ENCODE peak calls at places on chromosomes 5 and 9, in six cellular contexts. Z, A, W, H, M and I are unnamed samples.

GRCh38 chr9:116656535-116656934 is 30.6 kb upstream of the TRIM32 start:
- DNase-seq in Z (no peak), A (no peak), W (no peak), H (peak), M (no peak), I (no peak)

GRCh38 chr5:172002310-172002709 is 4.1 kb downstream of the FBXW11 start:
- DNase-seq in Z (peak), A (peak), W (peak), H (peak), M (no peak), I (no peak)

GRCh38 chr9:88835038-88835466 is 156.2 kb upstream of the S1PR3 start:
- DNase-seq in Z (no peak), A (no peak), W (peak), H (peak), M (no peak), I (no peak)

GRCh38 chr5:401216-402034 is 41.6 kb upstream of the EXOC3 start:
- DNase-seq in Z (no peak), A (no peak), W (no peak), H (no peak), M (no peak), I (no peak)

GRCh38 chr5:59436364-59437158 is 457.0 kb downstream of the PDE4D start:
- DNase-seq in Z (no peak), A (no peak), W (no peak), H (no peak), M (no peak), I (no peak)

GRCh38 chr5:50738864-50739263 is 72.4 kb downstream of the PARP8 start:
- DNase-seq in Z (no peak), A (peak), W (no peak), H (no peak), M (no peak), I (no peak)

GRCh38 chr5:6085461-6085860 is 292.9 kb downstream of the MED10 start:
- DNase-seq in Z (no peak), A (no peak), W (no peak), H (no peak), M (no peak), I (no peak)

GRCh38 chr9:109497193-109498165 is 628 bp downstream of the PTPN3 start:
- DNase-seq in Z (no peak), A (peak), W (no peak), H (peak), M (peak), I (no peak)

GRCh38 chr5:95532415-95532814 is 22.4 kb downstream of the SKIC3 start:
- DNase-seq in Z (no peak), A (no peak), W (no peak), H (no peak), M (no peak), I (no peak)

GRCh38 chr5:78886650-78887230 is 98.4 kb downstream of the ARSB start:
- DNase-seq in Z (no peak), A (no peak), W (peak), H (peak), M (no peak), I (no peak)

GRCh38 chr5:41722359-41722950 is 147.8 kb downstream of the OXCT1 start:
- DNase-seq in Z (no peak), A (no peak), W (peak), H (peak), M (no peak), I (no peak)

GRCh38 chr5:112685929-112686328 is 51.8 kb upstream of the APC start:
- DNase-seq in Z (no peak), A (no peak), W (no peak), H (peak), M (no peak), I (no peak)

GRCh38 chr5:38719916-38720315 is 125.9 kb upstream of the OSMR start:
- DNase-seq in Z (no peak), A (no peak), W (no peak), H (peak), M (peak), I (no peak)

GRCh38 chr5:66779535-66779934 is 183.3 kb downstream of the MAST4 start:
- DNase-seq in Z (no peak), A (no peak), W (no peak), H (peak), M (no peak), I (no peak)

GRCh38 chr5:89556215-89557009 is 673.4 kb upstream of the MEF2C start:
- DNase-seq in Z (peak), A (no peak), W (peak), H (peak), M (peak), I (no peak)

GRCh38 chr5:78751872-78752271 is 103.3 kb upstream of the LHFPL2 start:
- DNase-seq in Z (no peak), A (no peak), W (no peak), H (peak), M (no peak), I (no peak)

GRCh38 chr9:11088826-11089374 is 476.1 kb upstream of the PTPRD start:
- DNase-seq in Z (no peak), A (no peak), W (no peak), H (no peak), M (no peak), I (no peak)

GRCh38 chr5:139646111-139646510 is 2.0 kb upstream of the CXXC5 start:
- DNase-seq in Z (no peak), A (no peak), W (no peak), H (no peak), M (no peak), I (no peak)

GRCh38 chr5:56829137-56829536 is 13.8 kb downstream of the MAP3K1 start:
- DNase-seq in Z (peak), A (no peak), W (no peak), H (no peak), M (no peak), I (no peak)

GRCh38 chr5:91049800-91050199 is 333.3 kb downstream of the ARRDC3 start:
- DNase-seq in Z (no peak), A (no peak), W (peak), H (peak), M (no peak), I (no peak)

GRCh38 chr5:89273289-89273688 is 390.3 kb upstream of the MEF2C start:
- DNase-seq in Z (no peak), A (no peak), W (no peak), H (no peak), M (no peak), I (no peak)

GRCh38 chr9:16532681-16533450 is 337.6 kb downstream of the BNC2 start:
- DNase-seq in Z (no peak), A (no peak), W (peak), H (peak), M (no peak), I (no peak)

GRCh38 chr9:132168347-132168746 is 6.5 kb downstream of the NTNG2 start:
- DNase-seq in Z (no peak), A (no peak), W (no peak), H (no peak), M (no peak), I (no peak)

GRCh38 chr5:152622628-152623027 is 217.5 kb upstream of the NMUR2 start:
- DNase-seq in Z (no peak), A (no peak), W (no peak), H (no peak), M (no peak), I (no peak)

GRCh38 chr9:912776-913175 is 63.7 kb upstream of the DMRT3 start:
- DNase-seq in Z (no peak), A (no peak), W (no peak), H (no peak), M (no peak), I (no peak)

GRCh38 chr5:122390107-122390506 is 78.1 kb downstream of the SNCAIP start:
- DNase-seq in Z (no peak), A (no peak), W (no peak), H (no peak), M (no peak), I (no peak)

DNA sequence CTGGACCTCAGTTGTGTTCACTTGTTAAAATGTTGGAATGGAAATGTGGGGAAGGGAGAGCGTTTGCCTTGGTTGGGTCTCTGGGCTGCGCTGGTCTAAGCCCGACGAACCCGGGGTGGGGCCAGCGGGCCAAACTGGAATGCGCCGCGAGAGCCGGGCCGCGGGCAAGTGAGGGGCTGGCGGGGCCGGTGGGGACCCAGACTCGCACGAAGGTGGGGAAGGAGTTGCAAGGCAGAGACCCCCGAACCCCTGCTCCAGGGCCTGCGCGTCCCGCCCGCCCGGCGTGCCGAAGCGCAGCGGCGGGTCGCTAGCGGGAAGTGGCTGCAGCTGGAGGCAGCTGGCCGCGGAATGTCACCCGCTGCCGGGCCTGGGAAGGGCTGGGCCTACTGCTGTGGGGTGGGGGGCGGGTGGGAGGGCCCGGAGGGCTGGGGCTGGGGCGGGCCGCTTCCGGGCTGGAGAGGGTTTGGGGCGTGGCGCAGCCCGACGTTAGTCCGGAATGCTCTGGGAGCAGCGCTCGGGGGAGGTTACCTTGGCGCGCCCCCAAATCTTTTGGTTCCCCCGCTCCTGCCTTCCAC is 84.8 kb downstream of the DAB2IP start:
- DNase-seq in Z (no peak), A (peak), W (no peak), H (peak), M (peak), I (peak)
- H2AFZ ChIP-seq in Z (no peak), A (no peak), W (no peak), H (peak), M (peak), I (peak)

GRCh38 chr9:112268421-112268820 is 65.0 kb downstream of the PTBP3 start:
- DNase-seq in Z (no peak), A (no peak), W (no peak), H (no peak), M (no peak), I (no peak)

GRCh38 chr9:112261133-112261532 is 72.3 kb downstream of the PTBP3 start:
- DNase-seq in Z (no peak), A (no peak), W (no peak), H (no peak), M (no peak), I (no peak)

DNA sequence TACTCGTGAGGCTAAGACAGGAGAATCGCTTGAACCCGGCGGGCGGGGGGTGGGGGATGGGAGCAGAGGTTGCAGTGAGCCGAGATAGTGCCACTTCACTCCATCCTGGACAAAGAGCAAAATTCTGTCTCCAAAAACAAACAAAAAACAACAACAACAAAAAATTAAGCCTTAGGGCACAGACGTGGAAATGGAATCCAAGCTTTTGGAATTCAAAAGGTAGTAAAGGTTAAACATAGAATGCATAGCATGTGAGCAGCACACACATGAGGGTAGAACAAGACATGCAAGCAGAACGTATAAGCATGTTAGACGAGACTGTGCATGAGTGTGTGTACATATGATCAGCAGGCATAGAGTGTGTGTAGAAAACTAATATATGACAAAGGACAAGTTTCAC is 68.0 kb downstream of the PTBP3 start:
- DNase-seq in Z (no peak), A (no peak), W (no peak), H (no peak), M (no peak), I (no peak)
- H3K27ac ChIP-seq in Z (no peak), A (no peak), W (no peak), H (no peak), M (no peak), I (no peak)

GRCh38 chr9:130766904-130767262 is 68.2 kb upstream of the ABL1 start:
- DNase-seq in Z (no peak), A (no peak), W (no peak), H (no peak), M (no peak), I (no peak)
- H2AFZ ChIP-seq in Z (no peak), A (no peak), W (no peak), H (no peak), M (no peak), I (no peak)

GRCh38 chr9:37916471-37917314 is 12.8 kb upstream of the SLC25A51 start:
- DNase-seq in Z (no peak), A (no peak), W (peak), H (no peak), M (no peak), I (no peak)
- H3K27ac ChIP-seq in Z (no peak), A (no peak), W (peak), H (no peak), M (no peak), I (peak)

GRCh38 chr5:168773231-168773630 is 194.1 kb upstream of the PANK3 start:
- DNase-seq in Z (no peak), A (no peak), W (no peak), H (no peak), M (no peak), I (no peak)

GRCh38 chr5:168779333-168779732 is 200.2 kb upstream of the PANK3 start:
- DNase-seq in Z (no peak), A (no peak), W (no peak), H (no peak), M (no peak), I (no peak)

GRCh38 chr5:168777651-168778050 is 198.5 kb upstream of the PANK3 start:
- DNase-seq in Z (no peak), A (no peak), W (no peak), H (no peak), M (no peak), I (no peak)

GRCh38 chr5:168778536-168778935 is 199.4 kb upstream of the PANK3 start:
- DNase-seq in Z (no peak), A (no peak), W (no peak), H (no peak), M (no peak), I (no peak)

DNA sequence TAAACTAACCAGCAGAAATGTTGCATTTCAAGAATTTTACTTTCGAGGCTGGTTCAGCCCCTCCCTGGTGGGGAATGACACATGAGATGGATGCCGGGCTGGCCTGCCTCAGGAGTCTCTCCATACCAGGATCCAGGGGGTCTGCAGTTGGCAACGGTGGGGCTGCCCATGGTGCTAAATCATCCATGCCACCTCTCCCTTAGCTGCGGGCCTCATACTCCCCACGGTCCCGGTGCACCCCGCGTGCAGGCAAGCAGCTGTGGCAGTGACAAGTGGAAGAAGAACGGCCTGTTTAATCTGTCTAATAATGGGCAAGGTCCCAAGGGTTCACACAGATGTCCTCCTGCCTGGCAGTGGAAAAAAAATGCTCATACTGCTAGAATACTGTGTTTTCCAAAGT is 196.9 kb upstream of the PANK3 start:
- DNase-seq in Z (no peak), A (no peak), W (no peak), H (no peak), M (no peak), I (no peak)
- H2AFZ ChIP-seq in Z (no peak), A (no peak), W (no peak), H (no peak), M (no peak), I (no peak)

DNA sequence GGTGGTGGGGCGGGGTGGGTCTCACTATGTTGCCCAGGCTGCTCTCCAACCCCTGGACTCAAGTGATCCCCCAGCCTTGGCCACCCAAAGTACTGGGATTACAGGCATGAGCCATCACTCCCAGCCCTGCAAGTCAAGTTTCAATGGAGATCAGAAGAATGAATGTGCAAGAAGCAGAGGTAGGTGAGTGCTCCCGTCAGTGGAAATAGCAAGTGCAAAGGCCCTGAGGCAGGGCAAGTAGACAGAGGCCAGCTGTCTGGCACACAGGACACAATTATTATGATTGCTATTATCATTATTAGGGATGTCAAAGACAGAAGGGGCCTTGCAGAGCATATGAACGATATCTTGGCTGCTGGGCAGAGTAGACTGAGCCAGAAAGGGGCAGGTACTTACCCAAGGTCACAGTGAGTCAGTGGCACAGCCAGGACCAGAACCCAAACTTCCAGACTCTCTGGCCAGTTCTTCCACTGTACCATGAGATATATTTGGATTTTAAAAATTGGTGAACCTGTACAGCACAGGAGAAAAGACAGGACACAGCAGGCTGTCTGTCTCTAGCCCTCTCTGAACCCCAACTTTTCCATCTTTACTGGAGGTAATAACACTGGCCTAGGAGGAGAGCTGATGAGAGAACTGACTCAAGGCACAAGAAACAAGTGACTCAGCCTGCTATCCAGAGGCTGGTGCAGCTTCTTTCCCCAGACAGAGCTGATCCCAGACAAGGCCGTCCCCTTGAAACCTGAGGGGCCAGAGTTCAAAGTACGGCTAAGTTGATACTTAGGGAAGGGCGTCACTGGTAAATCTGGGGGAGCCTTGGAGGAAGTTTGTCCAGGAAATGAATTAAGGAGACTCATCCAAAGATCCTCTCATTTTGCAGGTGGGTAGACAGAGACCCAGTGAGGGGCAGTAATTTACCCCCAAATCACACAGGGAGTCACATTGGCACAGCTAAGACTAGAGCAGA is 1.4 kb downstream of the HDHD3 start:
- DNase-seq in Z (no peak), A (no peak), W (no peak), H (peak), M (peak), I (no peak)
- H3K27ac ChIP-seq in Z (peak), A (no peak), W (no peak), H (no peak), M (peak), I (no peak)

GRCh38 chr9:76423216-76424177 is 29.3 kb upstream of the RFK start:
- DNase-seq in Z (no peak), A (no peak), W (no peak), H (no peak), M (peak), I (no peak)
- H2AFZ ChIP-seq in Z (no peak), A (no peak), W (no peak), H (no peak), M (no peak), I (no peak)